ENCODE peak calls at places on chromosomes 1 and 21, in ten cellular contexts. One of them, this sample, is unnamed.

GRCh38 chr1:57489342-57490036 is 65.6 kb upstream of the DAB1 start:
- DNase-seq in lower leg skin: no peak
- DNase-seq in tibial artery: no peak
- DNase-seq in cardiac muscle cell: no peak
- DNase-seq in Calu3: no peak
- DNase-seq in AG04450: peak
- DNase-seq in sigmoid colon: no peak
- DNase-seq in uterus: no peak
- DNase-seq in NB4: no peak
- DNase-seq in tibial nerve: no peak
- DNase-seq in this sample: no peak

GRCh38 chr1:159089184-159089791 is 12.7 kb upstream of the AIM2 start:
- DNase-seq in lower leg skin: no peak
- DNase-seq in tibial artery: no peak
- DNase-seq in cardiac muscle cell: no peak
- DNase-seq in Calu3: no peak
- DNase-seq in AG04450: no peak
- DNase-seq in sigmoid colon: no peak
- DNase-seq in uterus: no peak
- DNase-seq in NB4: peak
- DNase-seq in tibial nerve: no peak
- DNase-seq in this sample: no peak

GRCh38 chr1:16979475-16980327 is 719 bp downstream of the MFAP2 start:
- DNase-seq in lower leg skin: no peak
- DNase-seq in tibial artery: no peak
- DNase-seq in cardiac muscle cell: no peak
- DNase-seq in Calu3: no peak
- DNase-seq in AG04450: no peak
- DNase-seq in sigmoid colon: peak
- DNase-seq in uterus: peak
- DNase-seq in NB4: peak
- DNase-seq in tibial nerve: no peak
- DNase-seq in this sample: no peak

GRCh38 chr1:216212826-216213225 is 210.4 kb downstream of the USH2A start:
- DNase-seq in lower leg skin: no peak
- DNase-seq in tibial artery: no peak
- DNase-seq in cardiac muscle cell: no peak
- DNase-seq in Calu3: no peak
- DNase-seq in AG04450: no peak
- DNase-seq in sigmoid colon: no peak
- DNase-seq in uterus: no peak
- DNase-seq in NB4: no peak
- DNase-seq in tibial nerve: no peak
- DNase-seq in this sample: no peak

GRCh38 chr1:150156868-150157603 is 7.3 kb downstream of the PLEKHO1 start:
- DNase-seq in lower leg skin: no peak
- DNase-seq in tibial artery: no peak
- DNase-seq in cardiac muscle cell: no peak
- DNase-seq in Calu3: no peak
- DNase-seq in AG04450: no peak
- DNase-seq in sigmoid colon: no peak
- DNase-seq in uterus: no peak
- DNase-seq in NB4: no peak
- DNase-seq in tibial nerve: no peak
- DNase-seq in this sample: no peak

GRCh38 chr21:31606081-31606874 is 53.2 kb upstream of the SOD1 start:
- DNase-seq in lower leg skin: no peak
- DNase-seq in tibial artery: no peak
- DNase-seq in cardiac muscle cell: no peak
- DNase-seq in Calu3: no peak
- DNase-seq in AG04450: no peak
- DNase-seq in sigmoid colon: no peak
- DNase-seq in uterus: no peak
- DNase-seq in NB4: no peak
- DNase-seq in tibial nerve: no peak
- DNase-seq in this sample: no peak

GRCh38 chr1:192652159-192652558 is 16.2 kb downstream of the RGS13 start:
- DNase-seq in lower leg skin: no peak
- DNase-seq in tibial artery: no peak
- DNase-seq in cardiac muscle cell: no peak
- DNase-seq in Calu3: no peak
- DNase-seq in AG04450: no peak
- DNase-seq in sigmoid colon: no peak
- DNase-seq in uterus: no peak
- DNase-seq in NB4: no peak
- DNase-seq in tibial nerve: no peak
- DNase-seq in this sample: no peak

GRCh38 chr1:220013497-220013896 is 32.8 kb downstream of the EPRS1 start:
- DNase-seq in lower leg skin: no peak
- DNase-seq in tibial artery: no peak
- DNase-seq in cardiac muscle cell: peak
- DNase-seq in Calu3: no peak
- DNase-seq in AG04450: no peak
- DNase-seq in sigmoid colon: no peak
- DNase-seq in uterus: no peak
- DNase-seq in NB4: no peak
- DNase-seq in tibial nerve: no peak
- DNase-seq in this sample: no peak

DNA sequence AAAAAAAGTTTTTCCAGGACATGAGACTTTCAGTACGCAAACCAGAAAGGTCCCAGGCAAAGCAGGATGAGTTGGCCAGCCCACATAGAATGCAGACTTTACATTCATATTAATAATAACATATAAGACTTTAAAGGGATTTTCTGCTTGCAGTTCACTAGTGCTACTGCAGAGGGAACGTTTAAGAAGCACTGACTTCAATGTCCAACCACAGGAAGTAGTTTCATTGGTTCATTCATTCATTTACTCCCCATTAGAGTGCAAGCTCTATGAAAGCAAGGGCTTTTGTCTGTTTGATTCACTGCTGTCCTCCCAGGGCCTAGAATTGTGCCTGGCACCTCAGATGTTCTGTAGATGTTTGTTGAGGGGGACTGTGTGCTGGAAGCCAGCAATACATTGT is 11.8 kb upstream of the SERINC2 start:
- DNase-seq in lower leg skin: no peak
- DNase-seq in tibial artery: no peak
- DNase-seq in cardiac muscle cell: no peak
- DNase-seq in Calu3: no peak
- DNase-seq in AG04450: no peak
- DNase-seq in sigmoid colon: no peak
- DNase-seq in uterus: no peak
- DNase-seq in NB4: no peak
- DNase-seq in tibial nerve: no peak
- DNase-seq in this sample: no peak
- TF ChIP-seq CTCF in lower leg skin: no peak
- TF ChIP-seq CTCF in tibial artery: no peak
- TF ChIP-seq CTCF in cardiac muscle cell: no peak
- TF ChIP-seq CTCF in Calu3: no peak
- TF ChIP-seq CTCF in AG04450: peak
- TF ChIP-seq CTCF in sigmoid colon: no peak
- TF ChIP-seq CTCF in uterus: no peak
- TF ChIP-seq CTCF in NB4: no peak
- TF ChIP-seq CTCF in tibial nerve: no peak
- TF ChIP-seq CTCF in this sample: no peak

GRCh38 chr1:54221867-54222484 is 22.0 kb downstream of the MRPL37 start:
- DNase-seq in lower leg skin: no peak
- DNase-seq in tibial artery: no peak
- DNase-seq in cardiac muscle cell: no peak
- DNase-seq in Calu3: no peak
- DNase-seq in AG04450: no peak
- DNase-seq in sigmoid colon: no peak
- DNase-seq in uterus: no peak
- DNase-seq in NB4: no peak
- DNase-seq in tibial nerve: no peak
- DNase-seq in this sample: no peak
- TF ChIP-seq CTCF in lower leg skin: no peak
- TF ChIP-seq CTCF in tibial artery: no peak
- TF ChIP-seq CTCF in cardiac muscle cell: no peak
- TF ChIP-seq CTCF in Calu3: no peak
- TF ChIP-seq CTCF in AG04450: no peak
- TF ChIP-seq CTCF in sigmoid colon: no peak
- TF ChIP-seq CTCF in uterus: no peak
- TF ChIP-seq CTCF in NB4: no peak
- TF ChIP-seq CTCF in tibial nerve: no peak
- TF ChIP-seq CTCF in this sample: no peak

DNA sequence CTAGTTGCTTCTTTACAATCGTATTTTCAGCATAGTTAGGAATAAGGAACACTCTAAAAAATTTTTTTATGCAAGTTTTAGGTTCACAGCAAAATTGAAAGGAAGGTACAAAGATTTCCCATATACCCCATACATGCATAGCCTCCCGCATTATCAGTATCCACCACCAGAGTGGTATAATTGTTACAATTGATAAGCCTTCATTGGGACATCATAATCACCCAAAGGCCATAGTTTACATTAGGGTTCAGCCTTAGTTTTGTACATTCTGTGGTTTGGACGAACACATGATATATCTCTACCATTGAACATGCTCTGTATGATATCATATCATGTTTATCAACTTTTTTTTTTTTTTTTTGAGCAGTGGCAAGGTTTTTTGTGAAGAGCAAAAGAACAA is 180.0 kb downstream of the SDCCAG8 start:
- DNase-seq in lower leg skin: no peak
- DNase-seq in tibial artery: no peak
- DNase-seq in cardiac muscle cell: no peak
- DNase-seq in Calu3: no peak
- DNase-seq in AG04450: no peak
- DNase-seq in sigmoid colon: no peak
- DNase-seq in uterus: no peak
- DNase-seq in NB4: no peak
- DNase-seq in tibial nerve: no peak
- DNase-seq in this sample: no peak
- TF ChIP-seq CTCF in lower leg skin: no peak
- TF ChIP-seq CTCF in tibial artery: no peak
- TF ChIP-seq CTCF in cardiac muscle cell: no peak
- TF ChIP-seq CTCF in Calu3: no peak
- TF ChIP-seq CTCF in AG04450: peak
- TF ChIP-seq CTCF in sigmoid colon: no peak
- TF ChIP-seq CTCF in uterus: no peak
- TF ChIP-seq CTCF in NB4: no peak
- TF ChIP-seq CTCF in tibial nerve: no peak
- TF ChIP-seq CTCF in this sample: no peak

GRCh38 chr1:6785721-6786505 is 659 bp downstream of the CAMTA1 start:
- DNase-seq in lower leg skin: peak
- DNase-seq in tibial artery: peak
- DNase-seq in cardiac muscle cell: peak
- DNase-seq in Calu3: peak
- DNase-seq in AG04450: no peak
- DNase-seq in sigmoid colon: peak
- DNase-seq in uterus: peak
- DNase-seq in NB4: peak
- DNase-seq in tibial nerve: no peak
- DNase-seq in this sample: no peak
- TF ChIP-seq CTCF in lower leg skin: no peak
- TF ChIP-seq CTCF in tibial artery: no peak
- TF ChIP-seq CTCF in cardiac muscle cell: no peak
- TF ChIP-seq CTCF in Calu3: peak
- TF ChIP-seq CTCF in AG04450: peak
- TF ChIP-seq CTCF in sigmoid colon: no peak
- TF ChIP-seq CTCF in uterus: no peak
- TF ChIP-seq CTCF in NB4: no peak
- TF ChIP-seq CTCF in tibial nerve: no peak
- TF ChIP-seq CTCF in this sample: no peak

DNA sequence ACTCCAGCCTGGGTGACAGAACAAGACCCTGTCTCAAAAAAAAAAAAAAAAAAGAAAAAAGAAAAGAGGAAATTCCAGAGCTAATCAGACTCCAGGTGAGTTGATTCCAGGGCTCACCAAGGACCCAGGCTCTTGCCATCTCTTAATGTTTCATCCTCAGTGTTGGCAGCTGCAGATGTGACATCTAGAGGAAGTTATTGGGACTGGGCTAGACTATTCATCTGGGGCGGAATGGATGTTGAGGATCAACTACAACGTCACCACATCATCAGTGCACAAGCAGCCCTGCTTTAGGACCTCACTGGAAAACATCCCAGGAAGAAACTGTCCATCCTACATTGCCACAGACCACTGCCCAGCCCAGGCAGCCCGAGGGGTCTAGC is 28.6 kb upstream of the PARP1 start:
- DNase-seq in lower leg skin: no peak
- DNase-seq in tibial artery: no peak
- DNase-seq in cardiac muscle cell: no peak
- DNase-seq in Calu3: no peak
- DNase-seq in AG04450: no peak
- DNase-seq in sigmoid colon: no peak
- DNase-seq in uterus: no peak
- DNase-seq in NB4: no peak
- DNase-seq in tibial nerve: no peak
- DNase-seq in this sample: no peak
- TF ChIP-seq CTCF in lower leg skin: no peak
- TF ChIP-seq CTCF in tibial artery: no peak
- TF ChIP-seq CTCF in cardiac muscle cell: no peak
- TF ChIP-seq CTCF in Calu3: no peak
- TF ChIP-seq CTCF in AG04450: no peak
- TF ChIP-seq CTCF in sigmoid colon: no peak
- TF ChIP-seq CTCF in uterus: no peak
- TF ChIP-seq CTCF in NB4: no peak
- TF ChIP-seq CTCF in tibial nerve: no peak
- TF ChIP-seq CTCF in this sample: no peak

GRCh38 chr1:176225911-176226310 is 18.8 kb upstream of the COP1 start:
- DNase-seq in lower leg skin: no peak
- DNase-seq in tibial artery: no peak
- DNase-seq in cardiac muscle cell: no peak
- DNase-seq in Calu3: no peak
- DNase-seq in AG04450: no peak
- DNase-seq in sigmoid colon: no peak
- DNase-seq in uterus: no peak
- DNase-seq in NB4: no peak
- DNase-seq in tibial nerve: no peak
- DNase-seq in this sample: no peak
- TF ChIP-seq CTCF in lower leg skin: no peak
- TF ChIP-seq CTCF in tibial artery: no peak
- TF ChIP-seq CTCF in cardiac muscle cell: no peak
- TF ChIP-seq CTCF in Calu3: no peak
- TF ChIP-seq CTCF in AG04450: no peak
- TF ChIP-seq CTCF in sigmoid colon: no peak
- TF ChIP-seq CTCF in uterus: no peak
- TF ChIP-seq CTCF in NB4: no peak
- TF ChIP-seq CTCF in tibial nerve: no peak
- TF ChIP-seq CTCF in this sample: no peak

This sample was measured in CD14-positive monocyte.